ENCODE peak calls at places on chromosomes 4 and X, in seven cellular contexts. F is GDM1; B is cardiac muscle cell; J is stimulated activated CD4-positive, alpha-beta T cell treated with anti-CD3 and anti-CD28 coated beads, TNF-alpha, amount 100 ng/mL, for 1 hour; I is dorsolateral prefrontal cortex; D is CD8-positive, alpha-beta T cell; R is anterior cingulate cortex. H is an unnamed sample.
A peak's percentile ranks its signal among the peaks of the same experiment; 100 is the strongest.

GRCh38 chr4:25628441-25628840 is 27.2 kb upstream of the SLC34A2 start:
- DNase-seq in F (no peak), B (no peak), R (no peak), D (no peak), J (no peak), I (no peak), H (no peak)

GRCh38 chr4:71267244-71267643 is 71.6 kb upstream of the SLC4A4 start:
- DNase-seq in D (no peak), J (no peak), F (no peak), R (no peak), I (no peak), B (no peak), H (no peak)

GRCh38 chr4:970046-970745 is 3.2 kb downstream of the DGKQ start:
- DNase-seq in B (no peak), R (no peak), J (no peak), F (no peak), D (peak; percentile 17), I (no peak), H (peak; percentile 31)

GRCh38 chr4:176236909-176237308 is 32.1 kb downstream of the ASB5 start:
- DNase-seq in F (no peak), R (no peak), B (no peak), J (no peak), I (no peak), D (no peak), H (no peak)

GRCh38 chrX:155864655-155865054 is 16.5 kb upstream of the VAMP7 start:
- DNase-seq in B (no peak), I (no peak), J (no peak), F (no peak), R (no peak), D (no peak), H (no peak)

GRCh38 chr4:42478509-42478908 is 81.2 kb downstream of the SHISA3 start:
- DNase-seq in B (no peak), F (no peak), I (no peak), D (no peak), J (no peak), R (no peak), H (no peak)

GRCh38 chrX:19156223-19156622 is 34.0 kb upstream of the ADGRG2 start:
- DNase-seq in I (no peak), R (no peak), B (peak; percentile 1), J (no peak), F (no peak), D (no peak), H (no peak)

GRCh38 chr4:70623301-70623700 is 5.2 kb upstream of the ENAM start:
- DNase-seq in I (no peak), F (no peak), D (no peak), B (no peak), R (no peak), J (no peak), H (peak; percentile 27)

GRCh38 chrX:11407331-11408110 is 114.3 kb downstream of the AMELX start:
- DNase-seq in B (no peak), D (no peak), R (no peak), J (no peak), I (no peak), F (no peak), H (peak; percentile 34)

GRCh38 chr4:119290598-119290997 is 31.3 kb downstream of the FABP2 start:
- DNase-seq in I (no peak), D (no peak), F (no peak), B (no peak), R (no peak), J (no peak), H (no peak)

GRCh38 chrX:114611018-114611619 is 27.2 kb downstream of the HTR2C start:
- DNase-seq in F (no peak), J (no peak), D (no peak), B (peak; percentile 76), R (no peak), I (no peak), H (peak; percentile 6)

GRCh38 chr4:156952078-156952759 is 19.4 kb downstream of the PDGFC start:
- DNase-seq in R (no peak), D (no peak), B (no peak), I (no peak), J (no peak), F (no peak), H (no peak)

GRCh38 chr4:108052511-108052910 is 62.8 kb downstream of the HADH start:
- DNase-seq in R (no peak), D (no peak), J (no peak), I (no peak), B (no peak), F (no peak), H (no peak)

GRCh38 chr4:1843852-1844251 is 12.1 kb downstream of the LETM1 start:
- DNase-seq in J (no peak), F (no peak), B (peak; percentile 42), D (no peak), R (peak; percentile 28), I (peak; percentile 71), H (no peak)

H was measured in erythroblast.